ENCODE peak calls at places on chromosomes 4 and X, in seven cellular contexts. G is colonic mucosa, X is mucosa of descending colon, E is epithelial cell of esophagus, K is B cell, H is mammary epithelial cell, T is fibroblast of pulmonary artery. M is an unnamed sample.

GRCh38 chr4:7414046-7414445 is 20.7 kb downstream of the PSAPL1 start:
- DNase-seq in G (no peak), X (no peak), E (no peak), K (no peak), H (no peak), T (no peak), M (no peak)

GRCh38 chrX:26586570-26586969 is 370.6 kb downstream of the MAGEB5 start:
- DNase-seq in G (no peak), X (no peak), E (no peak), K (no peak), H (no peak), T (no peak), M (no peak)

GRCh38 chrX:23317799-23318724 is 16.6 kb upstream of the PTCHD1 start:
- DNase-seq in G (peak), X (no peak), E (peak), K (peak), H (no peak), T (peak), M (peak)

GRCh38 chr4:17788956-17789355 is 7.5 kb upstream of the FAM184B start:
- DNase-seq in G (no peak), X (no peak), E (no peak), K (no peak), H (peak), T (no peak), M (no peak)

GRCh38 chr4:81142744-81143143 is 72.3 kb downstream of the PRKG2 start:
- DNase-seq in G (peak), X (no peak), E (peak), K (no peak), H (peak), T (peak), M (no peak)

GRCh38 chrX:23902419-23902818 is 5.3 kb downstream of the APOO start:
- DNase-seq in G (no peak), X (no peak), E (peak), K (no peak), H (peak), T (peak), M (no peak)

GRCh38 chrX:129606918-129607317 is 47.8 kb downstream of the APLN start:
- DNase-seq in G (peak), X (peak), E (peak), K (peak), H (peak), T (peak), M (peak)

GRCh38 chrX:119228506-119229290 is 7.4 kb upstream of the PGRMC1 start:
- DNase-seq in G (no peak), X (no peak), E (peak), K (no peak), H (peak), T (peak), M (no peak)

GRCh38 chr4:12852338-12853307 is 631.5 kb downstream of the RAB28 start:
- DNase-seq in G (peak), X (no peak), E (peak), K (no peak), H (peak), T (peak), M (peak)

GRCh38 chrX:69093960-69094935 is 71.0 kb downstream of the PJA1 start:
- DNase-seq in G (peak), X (no peak), E (peak), K (no peak), H (peak), T (peak), M (peak)

GRCh38 chr4:122150896-122151295 is 1.2 kb upstream of the BLTP1 start:
- DNase-seq in G (no peak), X (no peak), E (no peak), K (peak), H (no peak), T (no peak), M (peak)

GRCh38 chr4:48667148-48667547 is 112.9 kb downstream of the FRYL start:
- DNase-seq in G (no peak), X (no peak), E (no peak), K (no peak), H (no peak), T (no peak), M (no peak)

GRCh38 chr4:160848901-160849735 is 1314.7 kb downstream of the FSTL5 start:
- DNase-seq in G (no peak), X (no peak), E (peak), K (no peak), H (no peak), T (peak), M (no peak)

GRCh38 chrX:123993326-123993725 is 31.8 kb downstream of the STAG2 start:
- DNase-seq in G (no peak), X (no peak), E (peak), K (no peak), H (peak), T (peak), M (no peak)

DNA sequence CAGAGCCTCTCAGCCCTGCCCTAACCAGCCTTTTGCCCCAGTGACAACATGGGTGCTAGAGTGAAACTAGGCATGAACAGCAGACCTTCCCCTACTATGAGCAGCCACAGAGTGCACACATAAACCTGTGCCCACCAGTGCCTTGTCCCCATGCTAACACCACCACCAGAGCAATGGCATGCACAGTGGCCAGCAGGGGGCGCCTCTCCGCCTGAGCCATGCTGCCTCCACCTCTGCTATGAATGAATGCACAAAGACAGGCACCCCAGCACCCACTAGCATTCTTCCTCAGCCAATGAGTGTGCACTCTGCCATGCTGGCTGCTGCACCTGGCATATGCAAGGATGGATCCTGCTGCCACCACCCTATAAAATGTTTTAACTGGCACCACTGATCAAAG is 286.9 kb upstream of the FGF16 start:
- DNase-seq in G (no peak), X (no peak), E (peak), K (no peak), H (no peak), T (peak), M (no peak)
- TF ChIP-seq CTCF in G (peak), X (no peak), E (no peak), K (no peak), H (no peak), T (peak), M (no peak)

GRCh38 chr4:89298788-89299152 is 8.8 kb downstream of the GPRIN3 start:
- DNase-seq in G (no peak), X (no peak), E (no peak), K (no peak), H (peak), T (peak), M (no peak)
- TF ChIP-seq CTCF in G (no peak), X (no peak), E (no peak), K (no peak), H (no peak), T (no peak), M (no peak)

GRCh38 chr4:111934294-111934693 is 211.0 kb upstream of the FAM241A start:
- DNase-seq in G (no peak), X (no peak), E (peak), K (no peak), H (peak), T (no peak), M (no peak)

GRCh38 chr4:111941957-111942356 is 203.3 kb upstream of the FAM241A start:
- DNase-seq in G (no peak), X (no peak), E (no peak), K (no peak), H (no peak), T (no peak), M (no peak)

GRCh38 chr4:111933703-111934102 is 211.6 kb upstream of the FAM241A start:
- DNase-seq in G (no peak), X (no peak), E (no peak), K (no peak), H (no peak), T (no peak), M (no peak)

GRCh38 chr4:111937368-111937767 is 207.9 kb upstream of the FAM241A start:
- DNase-seq in G (no peak), X (no peak), E (peak), K (no peak), H (peak), T (peak), M (peak)
- TF ChIP-seq CTCF in G (no peak), X (no peak), E (peak), K (peak), H (peak), T (no peak), M (no peak)

DNA sequence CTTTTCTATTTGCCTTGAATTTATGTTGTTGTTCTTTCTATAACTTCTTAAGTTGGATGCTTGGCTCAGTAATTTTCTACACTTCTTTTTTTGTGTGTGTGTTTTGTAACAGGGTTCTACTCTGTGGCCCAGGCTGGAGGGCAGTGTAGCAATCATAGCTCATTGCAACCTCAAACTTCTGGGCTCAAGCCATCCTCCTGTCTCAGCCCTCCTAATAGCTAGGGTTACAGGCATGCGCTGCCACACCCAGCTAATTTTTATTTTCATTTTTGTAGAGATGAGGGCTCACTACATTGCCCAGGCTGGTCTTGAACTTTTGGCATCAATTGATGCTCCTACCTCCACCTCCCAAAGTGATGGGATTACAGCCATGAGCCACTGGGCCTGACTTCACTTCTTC is 20.7 kb upstream of the UCHL1 start:
- DNase-seq in G (no peak), X (no peak), E (no peak), K (no peak), H (no peak), T (no peak), M (no peak)
- TF ChIP-seq CTCF in G (no peak), X (no peak), E (no peak), K (no peak), H (no peak), T (no peak), M (no peak)

GRCh38 chr4:2792396-2792710 is 532 bp upstream of the SH3BP2 start:
- DNase-seq in G (no peak), X (no peak), E (no peak), K (no peak), H (no peak), T (no peak), M (no peak)
- TF ChIP-seq CTCF in G (no peak), X (no peak), E (no peak), K (no peak), H (no peak), T (no peak), M (no peak)

GRCh38 chr4:180641495-180641894 is 1601.7 kb upstream of the TENM3 start:
- DNase-seq in G (no peak), X (no peak), E (no peak), K (no peak), H (no peak), T (no peak), M (no peak)
- TF ChIP-seq CTCF in G (no peak), X (no peak), E (no peak), K (no peak), H (peak), T (no peak), M (no peak)